ENCODE peak calls at places on chromosome 17, in four cellular contexts. I is K562, K is gastrocnemius medialis, U is H54. B is an unnamed sample.

GRCh38 chr17:40614431-40615294 is 33.0 kb downstream of the SMARCE1 start:
- DNase-seq in K (no peak), U (no peak), I (no peak), B (no peak)

GRCh38 chr17:79503440-79503839 is 107.4 kb downstream of the RBFOX3 start:
- DNase-seq in U (no peak), I (no peak), K (no peak), B (no peak)

GRCh38 chr17:76546556-76547182 is 6.8 kb downstream of the PRCD start:
- DNase-seq in I (no peak), U (no peak), K (no peak), B (peak)

GRCh38 chr17:31394544-31394943 is 3.1 kb downstream of the RAB11FIP4 start:
- DNase-seq in I (peak), U (no peak), K (no peak), B (peak)

GRCh38 chr17:63714550-63715277 is 14.8 kb upstream of the LIMD2 start:
- DNase-seq in I (no peak), U (no peak), K (peak), B (no peak)

GRCh38 chr17:47905221-47905733 is 9.2 kb downstream of the SP2 start:
- DNase-seq in I (no peak), K (peak), U (no peak), B (peak)

GRCh38 chr17:80886641-80887573 is 104.7 kb upstream of the CHMP6 start:
- DNase-seq in U (no peak), I (no peak), K (no peak), B (no peak)

GRCh38 chr17:52678211-52678610 is 519.7 kb upstream of the CA10 start:
- DNase-seq in U (peak), K (no peak), I (no peak), B (no peak)

GRCh38 chr17:48578616-48579560 is 738 bp upstream of the HOXB4 start:
- DNase-seq in U (no peak), I (peak), K (no peak), B (no peak)

GRCh38 chr17:64148017-64148631 is 18.2 kb upstream of the ERN1 start:
- DNase-seq in K (no peak), I (no peak), U (no peak), B (no peak)

GRCh38 chr17:50064253-50064991 is 8.5 kb downstream of the ITGA3 start:
- DNase-seq in K (no peak), I (peak), U (peak), B (peak)

GRCh38 chr17:79975498-79976134 is 60.1 kb downstream of the TBC1D16 start:
- DNase-seq in K (no peak), I (no peak), U (no peak), B (no peak)

GRCh38 chr17:33871720-33872535 is 383.2 kb upstream of the CCL2 start:
- DNase-seq in I (peak), K (no peak), U (peak), B (no peak)

GRCh38 chr17:10737168-10737622 is 7.4 kb upstream of the TMEM220 start:
- DNase-seq in K (peak), U (peak), I (peak), B (peak)

GRCh38 chr17:19362293-19363113 is at the start of gene B9D1:
- DNase-seq in I (peak), K (peak), U (peak), B (peak)
- TF ChIP-seq POLR2A in I (peak), K (no peak), U (peak), B (peak)

GRCh38 chr17:37406635-37407455 is at the start of the genes ACACA and TADA2A:
- DNase-seq in K (peak), I (peak), U (peak), B (peak)
- TF ChIP-seq POLR2A in K (peak), I (peak), U (peak), B (peak)

GRCh38 chr17:752002-752619 is at the start of gene GEMIN4:
- DNase-seq in U (peak), K (peak), I (peak), B (peak)
- TF ChIP-seq POLR2A in U (peak), K (peak), I (peak), B (peak)

GRCh38 chr17:35797370-35797769 is 1.9 kb upstream of the MMP28 start:
- DNase-seq in K (no peak), I (no peak), U (no peak), B (no peak)

GRCh38 chr17:35793257-35793656 is 2.2 kb downstream of the MMP28 start:
- DNase-seq in K (no peak), U (no peak), I (no peak), B (no peak)

GRCh38 chr17:35796942-35797341 is 1.5 kb upstream of the MMP28 start:
- DNase-seq in I (no peak), K (no peak), U (no peak), B (no peak)

GRCh38 chr17:35795871-35796265 is 427 bp upstream of the MMP28 start:
- DNase-seq in K (no peak), U (no peak), I (no peak), B (no peak)

DNA sequence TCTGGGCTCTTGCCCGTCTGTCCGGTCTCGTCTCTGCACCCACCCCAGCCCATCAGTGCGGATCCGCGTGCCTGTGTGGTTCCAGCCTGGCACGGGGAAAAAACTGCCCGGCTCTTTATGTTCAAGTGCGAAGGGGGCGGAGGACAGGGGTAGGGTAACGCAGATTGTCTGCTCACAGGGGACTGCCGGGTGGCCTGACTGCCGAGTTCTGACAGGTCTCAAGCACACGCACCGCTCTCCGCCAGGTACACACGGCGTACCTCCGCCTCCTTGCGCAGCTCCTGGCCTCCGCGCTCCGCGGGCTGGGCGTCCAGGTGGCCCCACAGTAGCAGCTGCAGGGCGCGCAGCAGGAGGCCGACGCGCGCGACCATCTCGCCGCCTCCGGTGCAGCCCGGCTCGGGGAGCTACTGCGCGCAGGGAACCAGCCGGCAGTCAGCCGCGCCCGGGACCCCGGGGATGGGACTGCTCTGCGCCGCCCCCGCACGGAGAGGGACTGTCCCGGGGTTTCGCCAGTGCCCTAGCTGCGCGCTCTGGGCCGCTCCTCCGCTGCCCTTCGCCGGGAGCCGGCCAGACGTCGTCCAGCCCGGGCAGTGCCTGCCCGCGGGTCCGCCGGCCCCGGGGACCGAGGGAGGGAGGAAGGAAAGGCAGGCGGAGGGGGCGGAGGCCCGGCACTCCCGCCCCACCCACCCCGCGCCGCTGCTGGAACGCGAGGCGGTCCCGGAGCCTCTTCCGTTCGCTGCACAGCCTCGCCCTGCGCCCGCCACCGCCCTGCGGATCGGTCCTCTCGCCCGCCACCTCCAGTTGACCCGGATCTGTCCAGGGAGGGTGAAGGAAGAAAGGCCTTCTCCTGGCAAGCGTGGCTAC is at the start of gene MMP28:
- DNase-seq in K (no peak), U (peak), I (peak), B (no peak)
- TF ChIP-seq POLR2A in K (no peak), U (peak), I (no peak), B (no peak)

B was measured in ovary.